ENCODE peak calls at places on chromosomes 13 and 19, in nine cellular contexts. S is glutamatergic neuron, O is progenitor cell of endocrine pancreas, G is colonic mucosa, W is mammary epithelial cell, M is neural progenitor cell, X is Panc1, B is WTC11, Y is endothelial cell. C is an unnamed sample.

GRCh38 chr19:38596057-38596981 is 21.4 kb downstream of the MAP4K1 start:
- DNase-seq in G (peak), X (peak), M (peak), S (peak), B (peak), W (no peak), O (peak), Y (peak), C (peak)

GRCh38 chr13:35472308-35473008 is 4.0 kb downstream of the MAB21L1 start:
- DNase-seq in X (no peak), Y (peak), G (no peak), W (no peak), B (no peak), M (peak), S (peak), O (no peak), C (no peak)

GRCh38 chr19:3880471-3881271 is at the start of gene ATCAY:
- DNase-seq in O (no peak), W (no peak), M (peak), B (peak), X (no peak), G (no peak), S (peak), Y (no peak), C (no peak)

GRCh38 chr13:31627097-31627496 is 112.2 kb upstream of the RXFP2 start:
- DNase-seq in M (no peak), X (no peak), Y (no peak), W (peak), S (no peak), G (no peak), O (no peak), B (no peak), C (no peak)

GRCh38 chr19:41095703-41096102 is 7.5 kb downstream of the CYP2A13 start:
- DNase-seq in O (no peak), X (no peak), B (peak), S (no peak), G (no peak), W (no peak), M (no peak), Y (no peak), C (no peak)

GRCh38 chr19:37095859-37096258 is 17.6 kb downstream of the ZNF420 start:
- DNase-seq in X (no peak), O (no peak), S (no peak), B (no peak), M (no peak), Y (no peak), G (no peak), W (no peak), C (no peak)

GRCh38 chr19:46844067-46844489 is 6.6 kb downstream of the AP2S1 start:
- DNase-seq in G (no peak), O (no peak), W (no peak), M (no peak), X (no peak), S (no peak), B (no peak), Y (no peak), C (no peak)

GRCh38 chr13:40315416-40316064 is 350.9 kb downstream of the FOXO1 start:
- DNase-seq in W (peak), O (no peak), B (no peak), M (no peak), G (no peak), S (no peak), X (no peak), Y (no peak), C (peak)

GRCh38 chr13:46640843-46641242 is 87.9 kb downstream of the LRCH1 start:
- DNase-seq in B (no peak), S (no peak), O (no peak), X (no peak), G (no peak), M (no peak), W (peak), Y (no peak), C (peak)

DNA sequence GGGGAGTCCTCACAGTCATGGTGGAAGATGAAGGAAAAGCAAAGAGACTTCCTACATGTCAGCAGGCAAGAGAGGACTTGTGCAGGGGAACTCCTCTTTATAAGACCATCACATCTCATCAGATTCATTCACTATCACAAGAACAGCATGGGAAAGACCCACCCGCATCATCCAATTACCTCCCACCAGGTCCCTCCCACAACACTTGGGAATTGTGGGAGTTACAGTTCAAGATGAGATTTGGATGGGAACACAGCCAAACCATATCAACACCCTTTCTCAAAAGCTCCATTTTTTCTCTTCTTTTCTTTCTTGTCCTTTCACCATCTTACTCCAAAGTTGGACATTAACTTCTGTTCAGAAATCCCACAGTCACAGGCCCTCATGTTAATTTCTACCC is 4.7 kb upstream of the LRP3 start:
- DNase-seq in O (no peak), W (no peak), G (no peak), Y (no peak), X (no peak), S (no peak), M (no peak), B (no peak), C (no peak)
- TF ChIP-seq CTCF in O (no peak), W (no peak), G (no peak), Y (no peak), X (no peak), S (no peak), M (no peak), B (no peak), C (no peak)

DNA sequence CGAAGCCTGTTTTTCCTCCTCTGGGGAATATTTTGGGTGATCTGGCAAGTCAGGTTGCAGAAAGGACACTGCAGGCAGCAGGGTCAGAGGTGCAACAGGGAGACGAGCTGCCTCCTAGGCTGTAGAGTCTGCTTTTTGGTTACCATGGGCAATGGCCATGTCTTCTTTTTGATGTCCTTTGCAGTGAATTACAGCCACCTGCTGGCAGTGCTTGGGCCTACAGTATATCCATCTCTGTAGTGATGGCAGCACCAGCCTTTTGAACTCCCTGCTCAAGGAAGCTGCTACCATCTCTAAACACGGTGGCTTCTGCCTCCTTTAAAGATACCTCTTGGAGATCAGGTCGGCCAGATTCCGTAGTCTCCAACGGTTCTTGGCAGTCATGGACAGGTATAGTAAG is 73.9 kb downstream of the WTIP start:
- DNase-seq in S (no peak), O (no peak), B (peak), W (peak), Y (no peak), G (no peak), M (peak), X (no peak), C (no peak)
- TF ChIP-seq CTCF in S (peak), O (peak), B (no peak), W (peak), Y (peak), G (no peak), M (peak), X (peak), C (no peak)

GRCh38 chr19:2540646-2541454 is 64.9 kb downstream of the GADD45B start:
- DNase-seq in Y (peak), W (peak), B (peak), S (peak), X (no peak), G (peak), M (peak), O (peak), C (peak)
- TF ChIP-seq CTCF in Y (no peak), W (peak), B (no peak), S (no peak), X (no peak), G (no peak), M (peak), O (peak), C (no peak)

GRCh38 chr19:48815870-48816501 is 5.2 kb upstream of the BCAT2 start:
- DNase-seq in S (no peak), O (no peak), X (no peak), G (no peak), B (no peak), W (peak), Y (no peak), M (no peak), C (no peak)
- TF ChIP-seq CTCF in S (no peak), O (peak), X (no peak), G (no peak), B (no peak), W (no peak), Y (no peak), M (no peak), C (no peak)

GRCh38 chr19:54692294-54692615 is 29.5 kb downstream of the LILRB4 start:
- DNase-seq in O (no peak), Y (no peak), X (no peak), S (no peak), B (no peak), W (no peak), G (no peak), M (no peak), C (no peak)
- TF ChIP-seq CTCF in O (no peak), Y (no peak), X (no peak), S (no peak), B (no peak), W (no peak), G (no peak), M (no peak), C (no peak)

GRCh38 chr13:84894749-84895148 is 904.5 kb downstream of the SLITRK6 start:
- DNase-seq in O (no peak), Y (no peak), G (no peak), X (no peak), W (no peak), M (no peak), B (peak), S (no peak), C (no peak)
- TF ChIP-seq CTCF in O (no peak), Y (no peak), G (no peak), X (no peak), W (no peak), M (no peak), B (no peak), S (no peak), C (no peak)